ENCODE peak calls at places on chromosomes 7 and 10, in five cellular contexts. L is GM10248, T is SHP77, A is H4, D is GDM1. Y is an unnamed sample.
A peak's percentile ranks its signal among the peaks of the same experiment; 100 is the strongest.

GRCh38 chr10:11042375-11042774 is 24.7 kb downstream of the CELF2 start:
- DNase-seq in D (no peak), T (no peak), A (no peak), L (no peak), Y (no peak)

GRCh38 chr7:70052691-70053090 is 454.4 kb downstream of the AUTS2 start:
- DNase-seq in L (no peak), T (no peak), D (no peak), A (no peak), Y (no peak)

GRCh38 chr7:15446280-15446679 is 115.5 kb downstream of the AGMO start:
- DNase-seq in A (no peak), D (no peak), T (no peak), L (no peak), Y (no peak)

GRCh38 chr10:60800918-60801317 is 22.6 kb downstream of the CDK1 start:
- DNase-seq in A (no peak), L (no peak), D (no peak), T (no peak), Y (no peak)

GRCh38 chr10:53395449-53395848 is 622.9 kb upstream of the MBL2 start:
- DNase-seq in D (no peak), L (no peak), T (no peak), A (no peak), Y (no peak)

GRCh38 chr10:64976150-64976549 is 1454.9 kb downstream of the REEP3 start:
- DNase-seq in A (no peak), L (no peak), T (no peak), D (no peak), Y (no peak)

GRCh38 chr7:130273081-130273699 is 6.5 kb downstream of the CPA2 start:
- DNase-seq in L (no peak), A (no peak), D (peak; percentile 89), T (peak; percentile 97), Y (no peak)

GRCh38 chr7:65239707-65240352 is 133.8 kb upstream of the ZNF92 start:
- DNase-seq in A (peak; percentile 47), L (no peak), T (peak; percentile 44), D (no peak), Y (no peak)

GRCh38 chr7:106610996-106611886 is 49.7 kb downstream of the CCDC71L start:
- DNase-seq in A (no peak), T (no peak), L (no peak), D (no peak), Y (no peak)

GRCh38 chr7:48006866-48007265 is 22.0 kb downstream of the SUN3 start:
- DNase-seq in D (no peak), L (no peak), T (no peak), A (no peak), Y (no peak)

GRCh38 chr10:104323721-104324686 is 14.3 kb downstream of the ITPRIP start:
- DNase-seq in A (no peak), T (no peak), L (no peak), D (no peak), Y (no peak)

GRCh38 chr7:129865932-129866214 is 86.9 kb downstream of the UBE2H start:
- DNase-seq in T (no peak), A (no peak), D (no peak), L (no peak), Y (no peak)

GRCh38 chr10:125283191-125283590 is 122.8 kb upstream of the CTBP2 start:
- DNase-seq in T (no peak), L (no peak), A (no peak), D (no peak), Y (no peak)

GRCh38 chr10:35379226-35380137 is 43.2 kb downstream of the CCNY start:
- DNase-seq in T (no peak), D (peak; percentile 88), L (peak; percentile 45), A (no peak), Y (no peak)

GRCh38 chr10:30527623-30528426 is 93.8 kb downstream of the MAP3K8 start:
- DNase-seq in T (no peak), L (no peak), D (no peak), A (no peak), Y (no peak)

GRCh38 chr7:74401137-74401859 is 52.4 kb upstream of the GTF2IRD1 start:
- DNase-seq in L (peak; percentile 82), D (peak; percentile 36), A (peak; percentile 61), T (peak; percentile 29), Y (peak; percentile 84)

GRCh38 chr10:48780341-48780740 is 95.7 kb downstream of the WDFY4 start:
- DNase-seq in D (no peak), L (no peak), A (no peak), T (no peak), Y (no peak)

GRCh38 chr7:137146552-137146961 is 197.0 kb downstream of the PTN start:
- DNase-seq in T (no peak), A (peak; percentile 88), D (no peak), L (no peak), Y (no peak)

GRCh38 chr7:44713680-44714335 is 34.8 kb upstream of the ZMIZ2 start:
- DNase-seq in T (no peak), D (no peak), L (no peak), A (no peak), Y (no peak)

Y was measured in GM12891.